ENCODE peak calls at places on chromosomes 2 and 18, in five cellular contexts. N is mucosa of descending colon, O is A549, I is tibial artery, M is neural crest cell. G is an unnamed sample.
A peak's percentile ranks its signal among the peaks of the same experiment; 100 is the strongest.

GRCh38 chr2:116510117-116510671 is 1304.3 kb upstream of the DDX18 start:
- DNase-seq in N (no peak), O (no peak), I (no peak), M (peak; percentile 8), G (no peak)

GRCh38 chr2:149152597-149152996 is 114.1 kb downstream of the LYPD6B start:
- DNase-seq in N (no peak), O (no peak), I (no peak), M (no peak), G (no peak)

GRCh38 chr2:27581417-27582128 is 1.3 kb upstream of the ZNF512 start:
- DNase-seq in N (no peak), O (no peak), I (no peak), M (no peak), G (no peak)

GRCh38 chr18:9124824-9125223 is 11.8 kb upstream of the ANKRD12 start:
- DNase-seq in N (no peak), O (no peak), I (no peak), M (no peak), G (no peak)

GRCh38 chr2:226673314-226673723 is 126.3 kb downstream of the IRS1 start:
- DNase-seq in N (peak; percentile 73), O (no peak), I (no peak), M (no peak), G (no peak)

GRCh38 chr2:328761-329160 is 40.9 kb upstream of the ALKAL2 start:
- DNase-seq in N (no peak), O (no peak), I (no peak), M (no peak), G (no peak)

GRCh38 chr2:69830045-69830905 is 815 bp downstream of the GMCL1 start:
- DNase-seq in N (peak; percentile 73), O (peak; percentile 17), I (peak; percentile 68), M (peak; percentile 20), G (peak; percentile 52)

GRCh38 chr2:63861220-63861822 is 19.6 kb downstream of the UGP2 start:
- DNase-seq in N (no peak), O (peak; percentile 32), I (peak; percentile 69), M (peak; percentile 17), G (no peak)

GRCh38 chr2:217939220-217939619 is 63.6 kb downstream of the TNS1 start:
- DNase-seq in N (no peak), O (no peak), I (no peak), M (no peak), G (no peak)

GRCh38 chr18:43247944-43248343 is 29.3 kb downstream of the SYT4 start:
- DNase-seq in N (no peak), O (no peak), I (no peak), M (no peak), G (no peak)

GRCh38 chr2:197073701-197074433 is 147.4 kb upstream of the PGAP1 start:
- DNase-seq in N (no peak), O (no peak), I (peak; percentile 76), M (no peak), G (no peak)

GRCh38 chr18:54679318-54680149 is 88.5 kb downstream of the DYNAP start:
- DNase-seq in N (no peak), O (peak; percentile 47), I (no peak), M (no peak), G (no peak)

GRCh38 chr2:9693138-9693520 is 62.3 kb upstream of the YWHAQ start:
- DNase-seq in N (no peak), O (no peak), I (peak; percentile 92), M (no peak), G (peak; percentile 54)

GRCh38 chr2:222861411-222862067 is 703 bp downstream of the ACSL3 start:
- DNase-seq in N (peak; percentile 70), O (no peak), I (peak; percentile 74), M (no peak), G (no peak)

GRCh38 chr2:222860740-222861410 is at the start of gene ACSL3:
- DNase-seq in N (peak; percentile 98), O (peak; percentile 82), I (peak; percentile 98), M (peak; percentile 92), G (peak; percentile 94)

GRCh38 chr2:222862915-222863544 is 2.2 kb downstream of the ACSL3 start:
- DNase-seq in N (no peak), O (no peak), I (no peak), M (no peak), G (no peak)

GRCh38 chr2:222864296-222864695 is 3.5 kb downstream of the ACSL3 start:
- DNase-seq in N (no peak), O (no peak), I (no peak), M (no peak), G (peak; percentile 47)

DNA sequence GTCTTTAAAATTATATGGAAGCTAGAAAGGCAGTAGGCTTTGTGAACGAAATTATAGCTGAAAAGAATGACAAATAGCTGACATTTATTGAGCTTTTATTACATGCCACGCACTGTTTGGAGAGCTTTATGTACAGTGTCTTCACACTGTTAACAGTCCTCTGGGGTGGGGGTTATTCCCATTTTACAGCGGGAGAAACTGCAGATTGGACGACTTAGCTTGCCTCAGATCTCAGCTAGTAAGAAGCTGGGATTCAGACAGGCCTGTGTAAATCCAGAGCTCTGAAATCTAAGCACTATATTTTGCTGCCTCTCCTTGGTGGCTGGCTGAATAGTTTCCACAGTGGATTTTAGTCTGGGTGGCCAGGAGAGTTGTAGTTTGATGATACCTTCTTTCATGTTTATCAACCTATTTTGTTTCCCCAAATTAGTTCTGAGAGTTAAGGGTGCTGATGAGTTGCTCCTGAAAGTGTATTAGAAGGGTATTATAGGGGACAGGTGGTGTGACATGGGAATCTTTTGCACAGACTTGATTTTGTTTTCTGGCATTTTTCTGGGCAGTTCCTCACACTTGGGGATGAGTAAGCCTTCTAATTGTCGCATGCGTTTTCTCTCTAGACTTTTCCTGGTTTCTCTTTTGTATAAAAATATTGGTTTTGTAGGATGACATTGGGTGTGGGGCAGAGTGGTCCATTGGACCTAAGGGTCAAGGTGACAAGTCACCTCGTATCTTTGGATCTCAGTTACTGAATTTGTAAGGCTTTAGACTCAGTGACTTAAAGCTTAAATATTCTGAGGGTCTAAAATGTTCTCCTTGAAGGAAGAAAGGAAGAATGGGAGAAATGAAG is 1.5 kb downstream of the ACSL3 start:
- DNase-seq in N (no peak), O (no peak), I (no peak), M (no peak), G (no peak)
- TF ChIP-seq CTCF in N (no peak), O (no peak), I (no peak), M (no peak), G (no peak)

GRCh38 chr2:223486741-223487140 is 115.4 kb downstream of the SCG2 start:
- DNase-seq in N (no peak), O (no peak), I (no peak), M (no peak), G (no peak)

GRCh38 chr2:223481486-223481885 is 120.7 kb downstream of the SCG2 start:
- DNase-seq in N (no peak), O (no peak), I (no peak), M (no peak), G (no peak)

GRCh38 chr2:223488814-223489213 is 113.3 kb downstream of the SCG2 start:
- DNase-seq in N (no peak), O (no peak), I (no peak), M (no peak), G (no peak)

GRCh38 chr2:223487447-223487846 is 114.7 kb downstream of the SCG2 start:
- DNase-seq in N (no peak), O (no peak), I (no peak), M (no peak), G (no peak)
- TF ChIP-seq CTCF in N (no peak), O (no peak), I (no peak), M (no peak), G (no peak)

GRCh38 chr18:12281861-12282260 is 26.2 kb upstream of the TUBB6 start:
- DNase-seq in N (no peak), O (no peak), I (no peak), M (no peak), G (no peak)

GRCh38 chr18:12282436-12283039 is 25.5 kb upstream of the TUBB6 start:
- DNase-seq in N (no peak), O (no peak), I (no peak), M (no peak), G (no peak)

GRCh38 chr18:12283666-12284065 is 24.4 kb upstream of the TUBB6 start:
- DNase-seq in N (no peak), O (no peak), I (no peak), M (no peak), G (no peak)

GRCh38 chr18:12279781-12280531 is 25.8 kb downstream of the CIDEA start:
- DNase-seq in N (no peak), O (no peak), I (no peak), M (no peak), G (no peak)

DNA sequence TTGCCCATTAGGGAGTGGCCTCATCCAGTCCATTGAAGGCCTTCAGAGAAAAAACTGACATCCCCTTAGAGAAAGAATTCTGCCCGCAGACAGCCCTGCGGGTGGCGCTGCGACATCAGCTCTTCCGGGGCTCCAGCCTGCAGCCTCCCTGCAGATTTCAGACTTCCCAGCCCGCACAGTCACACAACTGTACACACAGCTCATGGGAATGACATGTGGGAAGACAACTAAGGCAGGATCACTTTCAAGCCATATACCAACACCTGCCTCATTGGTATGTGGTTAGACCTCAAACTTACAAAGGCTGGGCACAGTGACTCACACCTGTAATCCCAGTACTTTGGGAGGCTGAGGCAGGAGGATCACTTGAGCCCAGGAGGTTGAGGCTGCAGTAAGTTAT is 24.8 kb upstream of the TUBB6 start:
- DNase-seq in N (no peak), O (no peak), I (no peak), M (no peak), G (no peak)
- TF ChIP-seq CTCF in N (no peak), O (no peak), I (no peak), M (peak; percentile 24), G (no peak)

GRCh38 chr2:79511320-79511951 is 1.4 kb upstream of the CTNNA2 start:
- DNase-seq in N (no peak), O (no peak), I (no peak), M (peak; percentile 68), G (no peak)

GRCh38 chr2:79512442-79513401 is at the start of gene CTNNA2:
- DNase-seq in N (peak; percentile 51), O (peak; percentile 42), I (no peak), M (peak; percentile 63), G (no peak)
- TF ChIP-seq CTCF in N (no peak), O (peak; percentile 32), I (no peak), M (peak; percentile 62), G (no peak)

GRCh38 chr2:222794585-222795579 is 66.0 kb upstream of the ACSL3 start:
- DNase-seq in N (no peak), O (no peak), I (no peak), M (no peak), G (no peak)

GRCh38 chr2:222795671-222796357 is 65.0 kb upstream of the ACSL3 start:
- DNase-seq in N (no peak), O (no peak), I (no peak), M (no peak), G (no peak)

GRCh38 chr2:222797308-222797707 is 63.5 kb upstream of the ACSL3 start:
- DNase-seq in N (no peak), O (peak; percentile 45), I (no peak), M (no peak), G (no peak)

GRCh38 chr2:222797871-222798270 is 63.0 kb upstream of the ACSL3 start:
- DNase-seq in N (no peak), O (no peak), I (no peak), M (no peak), G (no peak)

GRCh38 chr2:222796413-222797103 is 64.3 kb upstream of the ACSL3 start:
- DNase-seq in N (peak; percentile 56), O (no peak), I (no peak), M (no peak), G (no peak)
- TF ChIP-seq CTCF in N (no peak), O (no peak), I (no peak), M (no peak), G (no peak)

GRCh38 chr2:71452565-71452964 is 796 bp upstream of the DYSF start:
- DNase-seq in N (no peak), O (peak; percentile 40), I (no peak), M (no peak), G (peak; percentile 63)
- TF ChIP-seq CTCF in N (no peak), O (no peak), I (no peak), M (peak; percentile 14), G (no peak)